ENCODE peak calls at places on chromosomes 4 and X, in seven cellular contexts. D is activated CD4-positive, CD25-positive, alpha-beta regulatory T cell treated with anti-CD3 and anti-CD28 coated beads, Interleukin-2, amount 50 U/mL, for 72 hours; U is GM20000; F is stimulated activated CD4-positive, alpha-beta T cell treated with anti-CD3 and anti-CD28 coated beads, Interleukin-4, amount 100 ng/mL, for 4 hours; Z is uterus; Y is HFFc6; J is naive thymus-derived CD4-positive, alpha-beta T cell. L is an unnamed sample.

GRCh38 chr4:185709802-185710486 is 102.0 kb downstream of the SORBS2 start:
- DNase-seq in D (no peak), U (no peak), F (no peak), Z (no peak), Y (peak; percentile 39), J (no peak), L (no peak)

GRCh38 chr4:5707366-5708133 is 809 bp downstream of the EVC2 start:
- DNase-seq in D (no peak), U (no peak), F (no peak), Z (no peak), Y (no peak), J (no peak), L (no peak)

GRCh38 chrX:48761674-48762471 is at the start of gene GLOD5:
- DNase-seq in D (no peak), U (no peak), F (no peak), Z (no peak), Y (no peak), J (no peak), L (peak; percentile 59)

GRCh38 chr4:131063878-131064277 is 1967.9 kb downstream of the C4orf33 start:
- DNase-seq in D (no peak), U (no peak), F (no peak), Z (no peak), Y (no peak), J (no peak), L (no peak)

GRCh38 chrX:65731684-65732289 is 64.3 kb downstream of the MSN start:
- DNase-seq in D (no peak), U (no peak), F (no peak), Z (no peak), Y (no peak), J (no peak), L (no peak)

GRCh38 chrX:40720386-40720785 is 15.0 kb downstream of the MED14 start:
- DNase-seq in D (no peak), U (no peak), F (no peak), Z (no peak), Y (no peak), J (no peak), L (no peak)

GRCh38 chrX:32084757-32085156 is 1012.9 kb upstream of the FTHL17 start:
- DNase-seq in D (no peak), U (no peak), F (no peak), Z (no peak), Y (no peak), J (no peak), L (no peak)

GRCh38 chrX:72305286-72306084 is at the start of gene CITED1:
- DNase-seq in D (no peak), U (peak; percentile 34), F (no peak), Z (no peak), Y (no peak), J (no peak), L (peak; percentile 11)

GRCh38 chr4:69322055-69322454 is 41.8 kb downstream of the UGT2B28 start:
- DNase-seq in D (no peak), U (no peak), F (no peak), Z (no peak), Y (peak; percentile 21), J (no peak), L (no peak)

GRCh38 chrX:85941275-85941674 is 106.1 kb downstream of the CHM start:
- DNase-seq in D (no peak), U (no peak), F (no peak), Z (no peak), Y (no peak), J (no peak), L (no peak)

GRCh38 chrX:119669424-119670037 is 23.4 kb downstream of the SEPTIN6 start:
- DNase-seq in D (no peak), U (no peak), F (no peak), Z (peak; percentile 30), Y (no peak), J (no peak), L (no peak)

GRCh38 chrX:140821280-140821679 is 111.7 kb downstream of the LINC00632 start:
- DNase-seq in D (no peak), U (no peak), F (no peak), Z (no peak), Y (no peak), J (no peak), L (no peak)

GRCh38 chr4:47741200-47741599 is 96.7 kb downstream of the CORIN start:
- DNase-seq in D (no peak), U (no peak), F (no peak), Z (no peak), Y (peak; percentile 3), J (no peak), L (no peak)

GRCh38 chr4:173538903-173539445 is 8.9 kb upstream of the HAND2 start:
- DNase-seq in D (no peak), U (no peak), F (no peak), Z (no peak), Y (no peak), J (no peak), L (no peak)

GRCh38 chrX:24260827-24261550 is 52.9 kb downstream of the SUPT20HL2 start:
- DNase-seq in D (no peak), U (peak; percentile 11), F (peak; percentile 25), Z (peak; percentile 43), Y (no peak), J (peak; percentile 9), L (no peak)

GRCh38 chrX:9133426-9133825 is 99.5 kb upstream of the FAM9B start:
- DNase-seq in D (no peak), U (no peak), F (no peak), Z (no peak), Y (peak; percentile 35), J (no peak), L (no peak)

GRCh38 chr4:177177446-177178160 is 132.1 kb upstream of the NEIL3 start:
- DNase-seq in D (no peak), U (no peak), F (no peak), Z (no peak), Y (peak; percentile 43), J (no peak), L (no peak)

GRCh38 chrX:70494441-70494840 is 49.8 kb downstream of the DLG3 start:
- DNase-seq in D (no peak), U (no peak), F (no peak), Z (no peak), Y (peak; percentile 7), J (no peak), L (no peak)

GRCh38 chr4:25861951-25862410 is 807 bp downstream of the SEL1L3 start:
- DNase-seq in D (peak; percentile 44), U (peak; percentile 59), F (no peak), Z (no peak), Y (no peak), J (peak; percentile 36), L (peak; percentile 43)

GRCh38 chr4:39729557-39729956 is 31.6 kb downstream of the UBE2K start:
- DNase-seq in D (no peak), U (no peak), F (no peak), Z (no peak), Y (no peak), J (no peak), L (no peak)

GRCh38 chrX:118603981-118604380 is 108.4 kb downstream of the DOCK11 start:
- DNase-seq in D (peak; percentile 31), U (peak; percentile 8), F (peak; percentile 10), Z (peak; percentile 43), Y (peak; percentile 41), J (peak; percentile 18), L (peak; percentile 18)

GRCh38 chr4:138749303-138749702 is 266.3 kb upstream of the NOCT start:
- DNase-seq in D (no peak), U (no peak), F (no peak), Z (no peak), Y (peak; percentile 17), J (no peak), L (no peak)

GRCh38 chr4:173793937-173794510 is 264.0 kb upstream of the HAND2 start:
- DNase-seq in D (no peak), U (no peak), F (no peak), Z (no peak), Y (peak; percentile 7), J (no peak), L (no peak)

GRCh38 chr4:16897991-16898827 is at the start of gene LDB2:
- DNase-seq in D (no peak), U (no peak), F (no peak), Z (peak; percentile 77), Y (peak; percentile 81), J (no peak), L (no peak)

GRCh38 chrX:73943900-73944581 is 359.9 kb upstream of the ZCCHC13 start:
- DNase-seq in D (peak; percentile 89), U (peak; percentile 73), F (peak; percentile 81), Z (peak; percentile 88), Y (peak; percentile 74), J (peak; percentile 80), L (peak; percentile 70)

GRCh38 chrX:128216364-128216763 is 164.2 kb upstream of the ACTRT1 start:
- DNase-seq in D (no peak), U (no peak), F (no peak), Z (no peak), Y (no peak), J (no peak), L (no peak)

GRCh38 chr4:95627004-95627403 is 78.2 kb upstream of the UNC5C start:
- DNase-seq in D (no peak), U (no peak), F (no peak), Z (no peak), Y (no peak), J (no peak), L (no peak)

GRCh38 chrX:94051926-94052325 is 377.9 kb downstream of the FAM133A start:
- DNase-seq in D (no peak), U (no peak), F (no peak), Z (no peak), Y (no peak), J (no peak), L (no peak)

GRCh38 chr4:106063009-106063408 is 167.7 kb downstream of the NPNT start:
- DNase-seq in D (no peak), U (no peak), F (no peak), Z (no peak), Y (no peak), J (no peak), L (no peak)

GRCh38 chr4:156733582-156733981 is 238.0 kb downstream of the PDGFC start:
- DNase-seq in D (no peak), U (no peak), F (no peak), Z (no peak), Y (no peak), J (no peak), L (no peak)

GRCh38 chrX:111854778-111855490 is 21.0 kb upstream of the TRPC5OS start:
- DNase-seq in D (no peak), U (no peak), F (no peak), Z (no peak), Y (no peak), J (no peak), L (no peak)

GRCh38 chr4:45621926-45622325 is 501.9 kb downstream of the GABRG1 start:
- DNase-seq in D (no peak), U (no peak), F (no peak), Z (no peak), Y (no peak), J (no peak), L (no peak)

GRCh38 chr4:119028296-119028695 is 107.3 kb upstream of the MYOZ2 start:
- DNase-seq in D (no peak), U (no peak), F (no peak), Z (no peak), Y (no peak), J (no peak), L (no peak)

GRCh38 chr4:6443035-6444023 is 29.1 kb downstream of the PPP2R2C start:
- DNase-seq in D (no peak), U (no peak), F (no peak), Z (no peak), Y (no peak), J (no peak), L (no peak)

GRCh38 chr4:3492741-3493719 is 29.9 kb downstream of the DOK7 start:
- DNase-seq in D (no peak), U (no peak), F (no peak), Z (no peak), Y (no peak), J (no peak), L (no peak)

GRCh38 chr4:94668724-94669123 is 89.0 kb upstream of the BMPR1B start:
- DNase-seq in D (no peak), U (no peak), F (no peak), Z (no peak), Y (no peak), J (no peak), L (no peak)